ENCODE peak calls at places on chromosome 19, in five cellular contexts. One of them, this sample, is unnamed.

GRCh38 chr19:6648141-6648715 is 21.7 kb downstream of the TNFSF14 start:
- DNase-seq in H7: no peak
- DNase-seq in stimulated activated CD4-positive, alpha-beta T cell treated with anti-CD3 and anti-CD28 coated beads, Interleukin-4, amount 100 ng/mL, for 4 hours: no peak
- DNase-seq in lung: no peak
- DNase-seq in stimulated activated CD8-positive, alpha-beta memory T cell treated with anti-CD3 and anti-CD28 coated beads, Interleukin-7, amount 100 ng/mL, for 24 hours: no peak
- DNase-seq in this sample: no peak

GRCh38 chr19:743168-743687 is 7.7 kb upstream of the MISP start:
- DNase-seq in H7: peak; percentile 88
- DNase-seq in stimulated activated CD4-positive, alpha-beta T cell treated with anti-CD3 and anti-CD28 coated beads, Interleukin-4, amount 100 ng/mL, for 4 hours: no peak
- DNase-seq in lung: no peak
- DNase-seq in stimulated activated CD8-positive, alpha-beta memory T cell treated with anti-CD3 and anti-CD28 coated beads, Interleukin-7, amount 100 ng/mL, for 24 hours: no peak
- DNase-seq in this sample: no peak

GRCh38 chr19:10811391-10812111 is 24.5 kb downstream of the TMED1 start:
- DNase-seq in H7: no peak
- DNase-seq in stimulated activated CD4-positive, alpha-beta T cell treated with anti-CD3 and anti-CD28 coated beads, Interleukin-4, amount 100 ng/mL, for 4 hours: no peak
- DNase-seq in lung: no peak
- DNase-seq in stimulated activated CD8-positive, alpha-beta memory T cell treated with anti-CD3 and anti-CD28 coated beads, Interleukin-7, amount 100 ng/mL, for 24 hours: no peak
- DNase-seq in this sample: no peak

GRCh38 chr19:23957660-23958281 is 43.1 kb downstream of the ZNF726 start:
- DNase-seq in H7: no peak
- DNase-seq in stimulated activated CD4-positive, alpha-beta T cell treated with anti-CD3 and anti-CD28 coated beads, Interleukin-4, amount 100 ng/mL, for 4 hours: no peak
- DNase-seq in lung: peak; percentile 60
- DNase-seq in stimulated activated CD8-positive, alpha-beta memory T cell treated with anti-CD3 and anti-CD28 coated beads, Interleukin-7, amount 100 ng/mL, for 24 hours: no peak
- DNase-seq in this sample: no peak

GRCh38 chr19:46791944-46792343 is 3.5 kb upstream of the SLC1A5 start:
- DNase-seq in H7: no peak
- DNase-seq in stimulated activated CD4-positive, alpha-beta T cell treated with anti-CD3 and anti-CD28 coated beads, Interleukin-4, amount 100 ng/mL, for 4 hours: no peak
- DNase-seq in lung: no peak
- DNase-seq in stimulated activated CD8-positive, alpha-beta memory T cell treated with anti-CD3 and anti-CD28 coated beads, Interleukin-7, amount 100 ng/mL, for 24 hours: no peak
- DNase-seq in this sample: no peak

GRCh38 chr19:7293795-7294570 is at the start of gene INSR:
- DNase-seq in H7: peak; percentile 99
- DNase-seq in stimulated activated CD4-positive, alpha-beta T cell treated with anti-CD3 and anti-CD28 coated beads, Interleukin-4, amount 100 ng/mL, for 4 hours: peak; percentile 69
- DNase-seq in lung: peak; percentile 87
- DNase-seq in stimulated activated CD8-positive, alpha-beta memory T cell treated with anti-CD3 and anti-CD28 coated beads, Interleukin-7, amount 100 ng/mL, for 24 hours: peak; percentile 8
- DNase-seq in this sample: peak; percentile 87

GRCh38 chr19:29610574-29611271 is 4.6 kb downstream of the POP4 start:
- DNase-seq in H7: peak; percentile 95
- DNase-seq in stimulated activated CD4-positive, alpha-beta T cell treated with anti-CD3 and anti-CD28 coated beads, Interleukin-4, amount 100 ng/mL, for 4 hours: peak; percentile 79
- DNase-seq in lung: peak; percentile 84
- DNase-seq in stimulated activated CD8-positive, alpha-beta memory T cell treated with anti-CD3 and anti-CD28 coated beads, Interleukin-7, amount 100 ng/mL, for 24 hours: peak; percentile 67
- DNase-seq in this sample: peak; percentile 79

GRCh38 chr19:35812220-35813042 is at the start of gene PRODH2:
- DNase-seq in H7: no peak
- DNase-seq in stimulated activated CD4-positive, alpha-beta T cell treated with anti-CD3 and anti-CD28 coated beads, Interleukin-4, amount 100 ng/mL, for 4 hours: no peak
- DNase-seq in lung: no peak
- DNase-seq in stimulated activated CD8-positive, alpha-beta memory T cell treated with anti-CD3 and anti-CD28 coated beads, Interleukin-7, amount 100 ng/mL, for 24 hours: no peak
- DNase-seq in this sample: no peak

GRCh38 chr19:54124393-54124792 is 8.8 kb downstream of the PRPF31 start:
- DNase-seq in H7: peak; percentile 55
- DNase-seq in stimulated activated CD4-positive, alpha-beta T cell treated with anti-CD3 and anti-CD28 coated beads, Interleukin-4, amount 100 ng/mL, for 4 hours: no peak
- DNase-seq in lung: no peak
- DNase-seq in stimulated activated CD8-positive, alpha-beta memory T cell treated with anti-CD3 and anti-CD28 coated beads, Interleukin-7, amount 100 ng/mL, for 24 hours: no peak
- DNase-seq in this sample: no peak

GRCh38 chr19:46716013-46716671 is 772 bp downstream of the PRKD2 start:
- DNase-seq in H7: peak; percentile 91
- DNase-seq in stimulated activated CD4-positive, alpha-beta T cell treated with anti-CD3 and anti-CD28 coated beads, Interleukin-4, amount 100 ng/mL, for 4 hours: no peak
- DNase-seq in lung: no peak
- DNase-seq in stimulated activated CD8-positive, alpha-beta memory T cell treated with anti-CD3 and anti-CD28 coated beads, Interleukin-7, amount 100 ng/mL, for 24 hours: no peak
- DNase-seq in this sample: no peak

GRCh38 chr19:16185925-16186234 is 670 bp downstream of the FAM32A start:
- DNase-seq in H7: no peak
- DNase-seq in stimulated activated CD4-positive, alpha-beta T cell treated with anti-CD3 and anti-CD28 coated beads, Interleukin-4, amount 100 ng/mL, for 4 hours: no peak
- DNase-seq in lung: no peak
- DNase-seq in stimulated activated CD8-positive, alpha-beta memory T cell treated with anti-CD3 and anti-CD28 coated beads, Interleukin-7, amount 100 ng/mL, for 24 hours: no peak
- DNase-seq in this sample: peak; percentile 17

GRCh38 chr19:5903502-5904301 is at the start of gene NDUFA11:
- DNase-seq in H7: peak; percentile 98
- DNase-seq in stimulated activated CD4-positive, alpha-beta T cell treated with anti-CD3 and anti-CD28 coated beads, Interleukin-4, amount 100 ng/mL, for 4 hours: peak; percentile 98
- DNase-seq in lung: peak; percentile 100
- DNase-seq in stimulated activated CD8-positive, alpha-beta memory T cell treated with anti-CD3 and anti-CD28 coated beads, Interleukin-7, amount 100 ng/mL, for 24 hours: peak; percentile 96
- DNase-seq in this sample: peak; percentile 98

GRCh38 chr19:18683955-18684641 is 618 bp downstream of the CRTC1 start:
- DNase-seq in H7: peak; percentile 43
- DNase-seq in stimulated activated CD4-positive, alpha-beta T cell treated with anti-CD3 and anti-CD28 coated beads, Interleukin-4, amount 100 ng/mL, for 4 hours: no peak
- DNase-seq in lung: no peak
- DNase-seq in stimulated activated CD8-positive, alpha-beta memory T cell treated with anti-CD3 and anti-CD28 coated beads, Interleukin-7, amount 100 ng/mL, for 24 hours: no peak
- DNase-seq in this sample: no peak

GRCh38 chr19:39046037-39046821 is 13.9 kb upstream of the FBXO27 start:
- DNase-seq in H7: no peak
- DNase-seq in stimulated activated CD4-positive, alpha-beta T cell treated with anti-CD3 and anti-CD28 coated beads, Interleukin-4, amount 100 ng/mL, for 4 hours: no peak
- DNase-seq in lung: no peak
- DNase-seq in stimulated activated CD8-positive, alpha-beta memory T cell treated with anti-CD3 and anti-CD28 coated beads, Interleukin-7, amount 100 ng/mL, for 24 hours: no peak
- DNase-seq in this sample: no peak

GRCh38 chr19:13160557-13160956 is 10.3 kb downstream of the IER2 start:
- DNase-seq in H7: no peak
- DNase-seq in stimulated activated CD4-positive, alpha-beta T cell treated with anti-CD3 and anti-CD28 coated beads, Interleukin-4, amount 100 ng/mL, for 4 hours: no peak
- DNase-seq in lung: no peak
- DNase-seq in stimulated activated CD8-positive, alpha-beta memory T cell treated with anti-CD3 and anti-CD28 coated beads, Interleukin-7, amount 100 ng/mL, for 24 hours: no peak
- DNase-seq in this sample: no peak

GRCh38 chr19:1407662-1408299 is 395 bp downstream of the DAZAP1 start:
- DNase-seq in H7: no peak
- DNase-seq in stimulated activated CD4-positive, alpha-beta T cell treated with anti-CD3 and anti-CD28 coated beads, Interleukin-4, amount 100 ng/mL, for 4 hours: peak; percentile 48
- DNase-seq in lung: peak; percentile 50
- DNase-seq in stimulated activated CD8-positive, alpha-beta memory T cell treated with anti-CD3 and anti-CD28 coated beads, Interleukin-7, amount 100 ng/mL, for 24 hours: no peak
- DNase-seq in this sample: no peak

GRCh38 chr19:51570962-51571575 is at the start of gene ZNF175:
- DNase-seq in H7: peak; percentile 76
- DNase-seq in stimulated activated CD4-positive, alpha-beta T cell treated with anti-CD3 and anti-CD28 coated beads, Interleukin-4, amount 100 ng/mL, for 4 hours: peak; percentile 82
- DNase-seq in lung: peak; percentile 95
- DNase-seq in stimulated activated CD8-positive, alpha-beta memory T cell treated with anti-CD3 and anti-CD28 coated beads, Interleukin-7, amount 100 ng/mL, for 24 hours: peak; percentile 75
- DNase-seq in this sample: peak; percentile 94

GRCh38 chr19:8505680-8506401 is 3.4 kb upstream of the PRAM1 start:
- DNase-seq in H7: peak; percentile 96
- DNase-seq in stimulated activated CD4-positive, alpha-beta T cell treated with anti-CD3 and anti-CD28 coated beads, Interleukin-4, amount 100 ng/mL, for 4 hours: peak; percentile 77
- DNase-seq in lung: peak; percentile 80
- DNase-seq in stimulated activated CD8-positive, alpha-beta memory T cell treated with anti-CD3 and anti-CD28 coated beads, Interleukin-7, amount 100 ng/mL, for 24 hours: peak; percentile 47
- DNase-seq in this sample: peak; percentile 84

GRCh38 chr19:33226550-33227241 is 1.0 kb upstream of the SLC7A10 start:
- DNase-seq in H7: peak; percentile 97
- DNase-seq in stimulated activated CD4-positive, alpha-beta T cell treated with anti-CD3 and anti-CD28 coated beads, Interleukin-4, amount 100 ng/mL, for 4 hours: no peak
- DNase-seq in lung: peak; percentile 59
- DNase-seq in stimulated activated CD8-positive, alpha-beta memory T cell treated with anti-CD3 and anti-CD28 coated beads, Interleukin-7, amount 100 ng/mL, for 24 hours: no peak
- DNase-seq in this sample: peak; percentile 24

GRCh38 chr19:485583-486236 is 10.6 kb upstream of the MADCAM1 start:
- DNase-seq in H7: peak; percentile 77
- DNase-seq in stimulated activated CD4-positive, alpha-beta T cell treated with anti-CD3 and anti-CD28 coated beads, Interleukin-4, amount 100 ng/mL, for 4 hours: no peak
- DNase-seq in lung: no peak
- DNase-seq in stimulated activated CD8-positive, alpha-beta memory T cell treated with anti-CD3 and anti-CD28 coated beads, Interleukin-7, amount 100 ng/mL, for 24 hours: no peak
- DNase-seq in this sample: no peak

GRCh38 chr19:46728693-46729339 is 11.9 kb upstream of the PRKD2 start:
- DNase-seq in H7: peak; percentile 98
- DNase-seq in stimulated activated CD4-positive, alpha-beta T cell treated with anti-CD3 and anti-CD28 coated beads, Interleukin-4, amount 100 ng/mL, for 4 hours: peak; percentile 84
- DNase-seq in lung: peak; percentile 69
- DNase-seq in stimulated activated CD8-positive, alpha-beta memory T cell treated with anti-CD3 and anti-CD28 coated beads, Interleukin-7, amount 100 ng/mL, for 24 hours: peak; percentile 61
- DNase-seq in this sample: peak; percentile 60

GRCh38 chr19:4589579-4590410 is 30.3 kb upstream of the SEMA6B start:
- DNase-seq in H7: peak; percentile 67
- DNase-seq in stimulated activated CD4-positive, alpha-beta T cell treated with anti-CD3 and anti-CD28 coated beads, Interleukin-4, amount 100 ng/mL, for 4 hours: no peak
- DNase-seq in lung: no peak
- DNase-seq in stimulated activated CD8-positive, alpha-beta memory T cell treated with anti-CD3 and anti-CD28 coated beads, Interleukin-7, amount 100 ng/mL, for 24 hours: no peak
- DNase-seq in this sample: no peak

GRCh38 chr19:38162632-38163031 is 61.4 kb downstream of the DPF1 start:
- DNase-seq in H7: peak; percentile 59
- DNase-seq in stimulated activated CD4-positive, alpha-beta T cell treated with anti-CD3 and anti-CD28 coated beads, Interleukin-4, amount 100 ng/mL, for 4 hours: no peak
- DNase-seq in lung: no peak
- DNase-seq in stimulated activated CD8-positive, alpha-beta memory T cell treated with anti-CD3 and anti-CD28 coated beads, Interleukin-7, amount 100 ng/mL, for 24 hours: no peak
- DNase-seq in this sample: no peak

GRCh38 chr19:45477713-45478453 is 10.1 kb downstream of the FOSB start:
- DNase-seq in H7: no peak
- DNase-seq in stimulated activated CD4-positive, alpha-beta T cell treated with anti-CD3 and anti-CD28 coated beads, Interleukin-4, amount 100 ng/mL, for 4 hours: no peak
- DNase-seq in lung: no peak
- DNase-seq in stimulated activated CD8-positive, alpha-beta memory T cell treated with anti-CD3 and anti-CD28 coated beads, Interleukin-7, amount 100 ng/mL, for 24 hours: no peak
- DNase-seq in this sample: no peak

GRCh38 chr19:7645656-7646425 is 8.9 kb downstream of the STXBP2 start:
- DNase-seq in H7: no peak
- DNase-seq in stimulated activated CD4-positive, alpha-beta T cell treated with anti-CD3 and anti-CD28 coated beads, Interleukin-4, amount 100 ng/mL, for 4 hours: no peak
- DNase-seq in lung: no peak
- DNase-seq in stimulated activated CD8-positive, alpha-beta memory T cell treated with anti-CD3 and anti-CD28 coated beads, Interleukin-7, amount 100 ng/mL, for 24 hours: no peak
- DNase-seq in this sample: no peak

GRCh38 chr19:3096902-3097326 is 2.8 kb downstream of the GNA11 start:
- DNase-seq in H7: no peak
- DNase-seq in stimulated activated CD4-positive, alpha-beta T cell treated with anti-CD3 and anti-CD28 coated beads, Interleukin-4, amount 100 ng/mL, for 4 hours: no peak
- DNase-seq in lung: no peak
- DNase-seq in stimulated activated CD8-positive, alpha-beta memory T cell treated with anti-CD3 and anti-CD28 coated beads, Interleukin-7, amount 100 ng/mL, for 24 hours: no peak
- DNase-seq in this sample: no peak

GRCh38 chr19:42088471-42089190 is 12.7 kb downstream of the ZNF574 start:
- DNase-seq in H7: peak; percentile 55
- DNase-seq in stimulated activated CD4-positive, alpha-beta T cell treated with anti-CD3 and anti-CD28 coated beads, Interleukin-4, amount 100 ng/mL, for 4 hours: no peak
- DNase-seq in lung: no peak
- DNase-seq in stimulated activated CD8-positive, alpha-beta memory T cell treated with anti-CD3 and anti-CD28 coated beads, Interleukin-7, amount 100 ng/mL, for 24 hours: no peak
- DNase-seq in this sample: no peak